ENCODE peak calls at places on chromosome 2, in six cellular contexts. R, K, P, Z, Y and H are unnamed samples.

GRCh38 chr2:144925886-144926285 is 406.0 kb upstream of the ZEB2 start:
- DNase-seq in P (no peak), Z (no peak), Y (no peak), R (no peak), K (no peak), H (no peak)

GRCh38 chr2:105143467-105144127 is 97.9 kb upstream of the GPR45 start:
- DNase-seq in Y (no peak), P (no peak), Z (no peak), K (no peak), R (no peak), H (no peak)

GRCh38 chr2:169815849-169816248 is 8.9 kb downstream of the METTL5 start:
- DNase-seq in Y (peak), R (peak), Z (no peak), P (no peak), K (peak), H (peak)

GRCh38 chr2:241926541-241927311 is 57.2 kb downstream of the RTP5 start:
- DNase-seq in K (no peak), P (no peak), Y (no peak), Z (no peak), R (no peak), H (no peak)

GRCh38 chr2:75801234-75801982 is 90.7 kb upstream of the GCFC2 start:
- DNase-seq in Z (no peak), P (no peak), K (no peak), R (no peak), Y (no peak), H (no peak)

GRCh38 chr2:118049140-118050128 is 35.6 kb upstream of the CCDC93 start:
- DNase-seq in R (no peak), K (no peak), P (no peak), Y (peak), Z (no peak), H (no peak)

GRCh38 chr2:212777020-212777491 is 238.5 kb upstream of the ERBB4 start:
- DNase-seq in Z (peak), R (peak), Y (peak), K (peak), P (no peak), H (peak)

GRCh38 chr2:26710743-26711456 is 18.4 kb downstream of the KCNK3 start:
- DNase-seq in R (no peak), P (no peak), K (no peak), Y (no peak), Z (no peak), H (no peak)

GRCh38 chr2:220277445-220277960 is 650.1 kb downstream of the SLC4A3 start:
- DNase-seq in Y (peak), P (peak), K (no peak), Z (no peak), R (peak), H (peak)

GRCh38 chr2:207765960-207766582 is 3.6 kb downstream of the FZD5 start:
- DNase-seq in Z (no peak), K (peak), R (no peak), P (no peak), Y (no peak), H (no peak)

GRCh38 chr2:8202139-8202538 is 479.7 kb upstream of the ID2 start:
- DNase-seq in Z (no peak), K (no peak), Y (peak), P (no peak), R (no peak), H (no peak)

GRCh38 chr2:172985139-172985874 is 90.3 kb upstream of the MAP3K20 start:
- DNase-seq in R (no peak), Z (no peak), K (peak), P (no peak), Y (peak), H (no peak)

GRCh38 chr2:88658890-88659881 is 31.9 kb upstream of the EIF2AK3 start:
- DNase-seq in K (peak), Z (no peak), Y (peak), R (peak), P (peak), H (peak)

GRCh38 chr2:205148756-205149155 is 533.5 kb upstream of the NRP2 start:
- DNase-seq in R (no peak), P (no peak), K (no peak), Y (no peak), Z (no peak), H (no peak)

GRCh38 chr2:241885701-241886643 is 16.4 kb downstream of the RTP5 start:
- DNase-seq in Z (no peak), R (no peak), P (no peak), Y (no peak), K (no peak), H (no peak)

GRCh38 chr2:80002761-80003160 is 301.8 kb downstream of the LRRTM1 start:
- DNase-seq in Y (no peak), Z (no peak), P (no peak), K (no peak), R (no peak), H (no peak)

GRCh38 chr2:239369631-239370161 is 31.1 kb downstream of the HDAC4 start:
- DNase-seq in Y (no peak), Z (peak), K (no peak), R (peak), P (no peak), H (peak)

GRCh38 chr2:226609361-226609760 is 190.3 kb downstream of the IRS1 start:
- DNase-seq in P (no peak), Z (no peak), Y (no peak), K (peak), R (peak), H (peak)

GRCh38 chr2:555164-555922 is 121.9 kb downstream of the TMEM18 start:
- DNase-seq in Y (peak), K (no peak), P (no peak), R (no peak), Z (no peak), H (no peak)

GRCh38 chr2:558879-559278 is 118.3 kb downstream of the TMEM18 start:
- DNase-seq in Z (no peak), R (no peak), P (no peak), Y (peak), K (no peak), H (no peak)

GRCh38 chr2:556494-556893 is 120.7 kb downstream of the TMEM18 start:
- DNase-seq in R (no peak), K (no peak), Y (peak), P (no peak), Z (no peak), H (no peak)

GRCh38 chr2:557635-558301 is 119.4 kb downstream of the TMEM18 start:
- DNase-seq in R (no peak), K (no peak), P (no peak), Y (no peak), Z (no peak), H (no peak)

DNA sequence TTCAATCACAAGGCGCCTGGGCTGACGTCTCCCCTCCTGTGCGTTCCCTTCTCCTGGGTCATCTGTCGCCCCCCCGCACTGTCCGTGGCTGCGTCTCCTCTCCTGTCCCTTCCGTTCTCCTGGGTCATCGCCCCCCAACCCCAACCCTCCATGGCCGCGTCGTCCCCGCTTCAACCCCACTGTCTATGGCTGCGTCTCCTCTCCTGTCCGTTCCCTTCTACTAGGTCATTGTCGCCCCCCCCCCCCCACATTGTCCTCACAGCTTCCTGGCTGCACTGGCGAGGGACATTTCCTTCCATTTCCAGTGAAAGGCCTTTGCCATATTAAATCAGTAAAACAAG is 118.9 kb downstream of the TMEM18 start:
- DNase-seq in Y (no peak), Z (no peak), P (no peak), K (no peak), R (no peak), H (no peak)
- H3K4me3 ChIP-seq in Y (no peak), Z (no peak), P (no peak), K (no peak), R (no peak), H (no peak)

GRCh38 chr2:196187898-196188458 is 16.6 kb upstream of the STK17B start:
- DNase-seq in Z (no peak), K (no peak), Y (no peak), P (no peak), R (no peak), H (no peak)
- H3K4me3 ChIP-seq in Z (no peak), K (no peak), Y (no peak), P (no peak), R (no peak), H (no peak)

GRCh38 chr2:148745151-148745851 is 100.8 kb downstream of the EPC2 start:
- DNase-seq in P (no peak), Z (no peak), K (no peak), Y (peak), R (no peak), H (no peak)

GRCh38 chr2:148742373-148742772 is 97.8 kb downstream of the EPC2 start:
- DNase-seq in Z (no peak), Y (no peak), R (no peak), P (no peak), K (no peak), H (no peak)

GRCh38 chr2:148737742-148738141 is 93.2 kb downstream of the EPC2 start:
- DNase-seq in P (no peak), Y (no peak), Z (no peak), K (no peak), R (no peak), H (no peak)

DNA sequence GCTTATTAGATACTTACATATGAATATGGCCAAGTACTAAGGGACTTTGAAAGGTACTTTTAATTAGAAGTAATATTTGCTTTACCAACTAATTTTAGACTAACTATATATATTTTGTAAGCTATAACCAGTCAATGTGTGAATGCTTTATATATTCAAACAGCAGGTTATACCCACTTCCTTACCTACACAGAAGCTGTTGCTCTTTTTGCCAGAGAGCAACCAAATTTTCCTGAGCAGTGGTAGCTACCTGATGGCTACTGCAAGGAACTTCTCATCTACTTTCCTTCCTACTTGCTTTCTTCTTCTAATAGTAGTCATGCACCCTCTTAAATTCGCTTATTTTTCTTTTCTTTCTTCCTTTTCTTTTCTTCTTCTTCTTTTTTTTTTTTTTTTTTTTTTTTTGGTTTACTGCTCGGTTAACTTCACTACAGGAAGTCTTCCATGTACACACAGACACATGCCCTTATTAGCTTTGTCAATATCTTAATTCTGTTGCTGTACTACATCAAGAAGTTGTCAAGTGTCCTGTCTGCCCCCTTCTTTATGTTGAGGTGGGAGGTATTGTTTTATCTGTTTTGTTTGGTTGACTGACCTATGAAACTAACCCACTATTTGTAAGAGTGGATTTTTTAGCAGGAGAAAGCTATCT is 95.0 kb downstream of the EPC2 start:
- DNase-seq in Y (no peak), P (no peak), R (no peak), Z (no peak), K (no peak), H (no peak)
- H3K4me3 ChIP-seq in Y (no peak), P (no peak), R (no peak), Z (no peak), K (no peak), H (no peak)

DNA sequence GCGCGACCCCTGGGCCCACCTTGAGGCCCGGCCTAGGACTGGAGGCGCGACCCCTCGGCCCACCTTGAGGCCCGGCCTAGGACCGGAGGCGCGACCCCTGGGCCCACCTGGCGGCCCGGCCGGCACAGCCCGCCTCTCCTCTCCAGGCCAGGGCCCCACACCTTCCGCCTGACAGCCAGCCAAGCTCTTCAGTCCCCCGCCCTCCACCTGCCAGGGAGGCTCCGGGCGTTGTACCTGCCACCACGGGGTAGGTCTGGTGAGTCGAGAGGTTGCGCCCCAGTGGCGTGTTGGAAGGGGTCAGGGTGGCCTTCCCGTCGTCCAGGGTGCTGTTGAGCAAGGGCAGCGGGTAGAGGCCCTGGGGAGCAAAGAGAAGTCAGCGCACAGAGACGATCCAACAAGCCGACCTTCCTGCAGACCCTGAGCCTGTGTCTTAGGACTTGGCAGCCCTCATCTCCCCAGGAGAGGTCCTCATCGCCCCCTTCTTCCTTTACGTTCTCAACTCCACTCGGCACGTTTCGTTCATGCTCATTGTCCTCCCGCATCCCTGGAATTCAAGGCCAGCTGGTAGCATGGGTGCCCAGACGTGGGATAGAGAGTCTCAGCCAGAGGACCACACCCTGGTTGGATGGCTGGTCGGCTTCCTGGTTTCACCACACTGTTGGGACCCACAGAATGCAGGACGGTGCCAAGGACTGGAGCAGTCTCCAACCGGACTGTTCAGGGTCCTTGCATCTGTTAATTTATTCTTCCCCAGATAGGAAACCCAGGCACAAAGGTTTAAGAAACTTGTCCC is 42.2 kb downstream of the PAX8 start:
- DNase-seq in P (no peak), Z (no peak), R (no peak), Y (no peak), K (no peak), H (no peak)
- H3K4me3 ChIP-seq in P (peak), Z (no peak), R (peak), Y (peak), K (no peak), H (peak)